ENCODE peak calls at places on chromosome 5, in seven cellular contexts. One of them, this sample, is unnamed.

GRCh38 chr5:187042-187431 is 4.3 kb upstream of the LRRC14B start:
- DNase-seq in HTR-8/SVneo: no peak
- DNase-seq in GM12892: no peak
- DNase-seq in NCI-H345: no peak
- DNase-seq in pancreas: no peak
- DNase-seq in GM03348: no peak
- DNase-seq in RPMI8226: no peak
- DNase-seq in this sample: no peak

GRCh38 chr5:111697881-111698757 is 58.9 kb downstream of the NREP start:
- DNase-seq in GM12892: no peak
- DNase-seq in NCI-H345: no peak
- DNase-seq in GM03348: peak
- DNase-seq in pancreas: no peak
- DNase-seq in HTR-8/SVneo: peak
- DNase-seq in RPMI8226: no peak
- DNase-seq in this sample: no peak

GRCh38 chr5:148011407-148012124 is 52.2 kb upstream of the SPINK5 start:
- DNase-seq in pancreas: no peak
- DNase-seq in RPMI8226: no peak
- DNase-seq in GM12892: no peak
- DNase-seq in NCI-H345: no peak
- DNase-seq in HTR-8/SVneo: no peak
- DNase-seq in GM03348: peak
- DNase-seq in this sample: no peak

GRCh38 chr5:44783916-44784315 is 24.8 kb upstream of the MRPS30 start:
- DNase-seq in RPMI8226: no peak
- DNase-seq in pancreas: no peak
- DNase-seq in NCI-H345: no peak
- DNase-seq in GM12892: no peak
- DNase-seq in HTR-8/SVneo: no peak
- DNase-seq in GM03348: no peak
- DNase-seq in this sample: no peak

GRCh38 chr5:159913481-159913880 is 2.8 kb upstream of the ADRA1B start:
- DNase-seq in NCI-H345: no peak
- DNase-seq in pancreas: no peak
- DNase-seq in GM03348: no peak
- DNase-seq in GM12892: no peak
- DNase-seq in RPMI8226: no peak
- DNase-seq in HTR-8/SVneo: no peak
- DNase-seq in this sample: no peak

GRCh38 chr5:39638803-39639202 is 214.0 kb upstream of the DAB2 start:
- DNase-seq in pancreas: no peak
- DNase-seq in NCI-H345: no peak
- DNase-seq in HTR-8/SVneo: no peak
- DNase-seq in RPMI8226: no peak
- DNase-seq in GM12892: no peak
- DNase-seq in GM03348: no peak
- DNase-seq in this sample: no peak

GRCh38 chr5:154483654-154484392 is 5.8 kb upstream of the HAND1 start:
- DNase-seq in RPMI8226: no peak
- DNase-seq in HTR-8/SVneo: no peak
- DNase-seq in GM03348: no peak
- DNase-seq in pancreas: no peak
- DNase-seq in GM12892: no peak
- DNase-seq in NCI-H345: no peak
- DNase-seq in this sample: no peak

GRCh38 chr5:75734913-75735789 is 17.9 kb upstream of the POC5 start:
- DNase-seq in pancreas: peak
- DNase-seq in NCI-H345: peak
- DNase-seq in GM03348: peak
- DNase-seq in RPMI8226: peak
- DNase-seq in HTR-8/SVneo: peak
- DNase-seq in GM12892: no peak
- DNase-seq in this sample: no peak

GRCh38 chr5:73997936-73998335 is 371.9 kb downstream of the ARHGEF28 start:
- DNase-seq in GM12892: no peak
- DNase-seq in GM03348: no peak
- DNase-seq in RPMI8226: no peak
- DNase-seq in HTR-8/SVneo: no peak
- DNase-seq in pancreas: no peak
- DNase-seq in NCI-H345: no peak
- DNase-seq in this sample: no peak

GRCh38 chr5:108060340-108060739 is 321.6 kb downstream of the FBXL17 start:
- DNase-seq in RPMI8226: no peak
- DNase-seq in HTR-8/SVneo: no peak
- DNase-seq in GM12892: no peak
- DNase-seq in GM03348: no peak
- DNase-seq in pancreas: no peak
- DNase-seq in NCI-H345: no peak
- DNase-seq in this sample: no peak

GRCh38 chr5:81842795-81843377 is 92.0 kb upstream of the SSBP2 start:
- DNase-seq in pancreas: peak
- DNase-seq in RPMI8226: no peak
- DNase-seq in GM03348: no peak
- DNase-seq in HTR-8/SVneo: no peak
- DNase-seq in NCI-H345: no peak
- DNase-seq in GM12892: no peak
- DNase-seq in this sample: no peak

GRCh38 chr5:85096426-85096825 is 711.7 kb upstream of the EDIL3 start:
- DNase-seq in GM12892: no peak
- DNase-seq in HTR-8/SVneo: no peak
- DNase-seq in NCI-H345: no peak
- DNase-seq in RPMI8226: no peak
- DNase-seq in GM03348: no peak
- DNase-seq in pancreas: no peak
- DNase-seq in this sample: no peak

GRCh38 chr5:68754536-68754935 is 339.3 kb upstream of the SLC30A5 start:
- DNase-seq in pancreas: no peak
- DNase-seq in GM03348: no peak
- DNase-seq in RPMI8226: no peak
- DNase-seq in HTR-8/SVneo: no peak
- DNase-seq in NCI-H345: no peak
- DNase-seq in GM12892: no peak
- DNase-seq in this sample: no peak

GRCh38 chr5:166340039-166340438 is 1951.4 kb upstream of the WWC1 start:
- DNase-seq in NCI-H345: no peak
- DNase-seq in GM12892: no peak
- DNase-seq in pancreas: no peak
- DNase-seq in RPMI8226: no peak
- DNase-seq in GM03348: no peak
- DNase-seq in HTR-8/SVneo: no peak
- DNase-seq in this sample: no peak

GRCh38 chr5:96924016-96924443 is 11.8 kb upstream of the LNPEP start:
- DNase-seq in NCI-H345: peak
- DNase-seq in RPMI8226: no peak
- DNase-seq in GM03348: no peak
- DNase-seq in HTR-8/SVneo: no peak
- DNase-seq in pancreas: no peak
- DNase-seq in GM12892: no peak
- DNase-seq in this sample: no peak

GRCh38 chr5:57171818-57172465 is 1.9 kb upstream of the GPBP1 start:
- DNase-seq in NCI-H345: no peak
- DNase-seq in GM03348: no peak
- DNase-seq in RPMI8226: peak
- DNase-seq in HTR-8/SVneo: no peak
- DNase-seq in pancreas: no peak
- DNase-seq in GM12892: no peak
- DNase-seq in this sample: no peak

GRCh38 chr5:172849636-172850453 is 15.8 kb downstream of the ERGIC1 start:
- DNase-seq in NCI-H345: no peak
- DNase-seq in pancreas: no peak
- DNase-seq in GM03348: no peak
- DNase-seq in HTR-8/SVneo: no peak
- DNase-seq in RPMI8226: no peak
- DNase-seq in GM12892: no peak
- DNase-seq in this sample: no peak

GRCh38 chr5:143376911-143377838 is 26.3 kb downstream of the NR3C1 start:
- DNase-seq in GM03348: peak
- DNase-seq in GM12892: no peak
- DNase-seq in pancreas: no peak
- DNase-seq in RPMI8226: no peak
- DNase-seq in NCI-H345: peak
- DNase-seq in HTR-8/SVneo: peak
- DNase-seq in this sample: no peak

GRCh38 chr5:109281136-109281690 is 128.6 kb downstream of the PJA2 start:
- DNase-seq in NCI-H345: peak
- DNase-seq in GM03348: no peak
- DNase-seq in HTR-8/SVneo: no peak
- DNase-seq in RPMI8226: peak
- DNase-seq in GM12892: no peak
- DNase-seq in pancreas: no peak
- DNase-seq in this sample: peak

GRCh38 chr5:177304392-177305119 is 957 bp downstream of the PRELID1 start:
- DNase-seq in RPMI8226: peak
- DNase-seq in NCI-H345: peak
- DNase-seq in pancreas: no peak
- DNase-seq in GM12892: no peak
- DNase-seq in GM03348: peak
- DNase-seq in HTR-8/SVneo: no peak
- DNase-seq in this sample: no peak

GRCh38 chr5:115374057-115374775 is 77.8 kb upstream of the CCDC112 start:
- DNase-seq in GM12892: no peak
- DNase-seq in RPMI8226: no peak
- DNase-seq in GM03348: no peak
- DNase-seq in HTR-8/SVneo: no peak
- DNase-seq in pancreas: peak
- DNase-seq in NCI-H345: no peak
- DNase-seq in this sample: no peak

GRCh38 chr5:87499478-87500410 is 87.0 kb upstream of the CCNH start:
- DNase-seq in GM12892: no peak
- DNase-seq in RPMI8226: no peak
- DNase-seq in NCI-H345: no peak
- DNase-seq in HTR-8/SVneo: no peak
- DNase-seq in pancreas: no peak
- DNase-seq in GM03348: peak
- DNase-seq in this sample: no peak

GRCh38 chr5:126814721-126815404 is 37.9 kb downstream of the LMNB1 start:
- DNase-seq in pancreas: no peak
- DNase-seq in HTR-8/SVneo: no peak
- DNase-seq in NCI-H345: no peak
- DNase-seq in GM12892: no peak
- DNase-seq in RPMI8226: no peak
- DNase-seq in GM03348: peak
- DNase-seq in this sample: no peak

GRCh38 chr5:155089649-155090048 is 76.1 kb downstream of the KIF4B start:
- DNase-seq in pancreas: no peak
- DNase-seq in HTR-8/SVneo: no peak
- DNase-seq in GM03348: peak
- DNase-seq in NCI-H345: no peak
- DNase-seq in GM12892: no peak
- DNase-seq in RPMI8226: no peak
- DNase-seq in this sample: no peak

This sample was measured in NCI-H2029 treated with DMSO at 0.1 percent for 48 hours.